ENCODE peak calls at places on chromosomes 4 and X, in six cellular contexts. U is thoracic aorta, I is breast epithelium, B is psoas muscle, O is upper lobe of right lung, K is hepatocyte. D is an unnamed sample.

GRCh38 chr4:26953770-26954423 is 93.3 kb downstream of the STIM2 start:
- DNase-seq in I (no peak), K (no peak), B (no peak), O (no peak), U (no peak), D (no peak)

GRCh38 chr4:141107927-141108326 is 25.3 kb downstream of the RNF150 start:
- DNase-seq in K (no peak), O (no peak), I (no peak), U (no peak), B (no peak), D (no peak)

GRCh38 chrX:106481341-106481740 is 130.4 kb upstream of the RADX start:
- DNase-seq in B (no peak), K (peak; percentile 79), I (no peak), O (no peak), U (no peak), D (no peak)

GRCh38 chr4:14871676-14872430 is 130.4 kb upstream of the CPEB2 start:
- DNase-seq in K (no peak), U (no peak), I (no peak), B (no peak), O (peak; percentile 69), D (no peak)

GRCh38 chr4:153084939-153085630 is 119.2 kb upstream of the TRIM2 start:
- DNase-seq in I (peak; percentile 83), B (peak; percentile 83), U (no peak), O (peak; percentile 86), K (peak; percentile 82), D (peak; percentile 94)

GRCh38 chrX:106902684-106903083 is 457 bp downstream of the RIPPLY1 start:
- DNase-seq in U (no peak), K (peak; percentile 43), B (no peak), O (no peak), I (no peak), D (no peak)

GRCh38 chr4:8820178-8821102 is 51.2 kb downstream of the HMX1 start:
- DNase-seq in K (no peak), B (no peak), I (peak; percentile 49), U (no peak), O (peak; percentile 40), D (peak; percentile 27)

GRCh38 chr4:112860731-112861377 is 188.6 kb upstream of the ANK2 start:
- DNase-seq in U (no peak), B (no peak), I (no peak), O (no peak), K (no peak), D (no peak)

GRCh38 chr4:123740236-123740635 is 343.6 kb downstream of the SPRY1 start:
- DNase-seq in O (no peak), B (no peak), I (no peak), K (no peak), U (no peak), D (no peak)

GRCh38 chrX:150567645-150568319 is 639 bp upstream of the MTM1 start:
- DNase-seq in U (no peak), I (no peak), B (no peak), O (no peak), K (no peak), D (no peak)

GRCh38 chrX:3326721-3327120 is 19.7 kb downstream of the MXRA5 start:
- DNase-seq in U (no peak), K (no peak), I (no peak), B (no peak), O (no peak), D (no peak)

GRCh38 chrX:119880552-119881437 is 9.2 kb downstream of the NDUFA1 start:
- DNase-seq in B (no peak), I (no peak), K (peak; percentile 57), U (no peak), O (no peak), D (no peak)

GRCh38 chr4:2634014-2634413 is 97.6 kb downstream of the FAM193A start:
- DNase-seq in U (no peak), O (peak; percentile 27), K (no peak), I (no peak), B (no peak), D (no peak)

GRCh38 chrX:40931921-40932320 is 153.3 kb upstream of the USP9X start:
- DNase-seq in U (no peak), K (no peak), B (no peak), I (no peak), O (no peak), D (no peak)

GRCh38 chr4:142126890-142127497 is 490.6 kb downstream of the IL15 start:
- DNase-seq in K (peak; percentile 75), U (no peak), I (no peak), O (no peak), B (no peak), D (no peak)

GRCh38 chr4:140239311-140239710 is 85.3 kb upstream of the MAML3 start:
- DNase-seq in I (no peak), K (no peak), O (no peak), U (no peak), B (no peak), D (no peak)

GRCh38 chr4:77959566-77960338 is 97.1 kb downstream of the MRPL1 start:
- DNase-seq in O (no peak), B (no peak), I (no peak), U (no peak), K (peak; percentile 70), D (no peak)

GRCh38 chr4:92658318-92658717 is 354.6 kb downstream of the GRID2 start:
- DNase-seq in I (no peak), U (no peak), O (no peak), K (no peak), B (no peak), D (no peak)

GRCh38 chr4:152480901-152481300 is 55.0 kb downstream of the FBXW7 start:
- DNase-seq in I (no peak), U (no peak), B (no peak), O (no peak), K (no peak), D (no peak)

GRCh38 chr4:44479731-44480130 is 31.1 kb upstream of the KCTD8 start:
- DNase-seq in I (no peak), K (no peak), B (no peak), O (no peak), U (no peak), D (no peak)

GRCh38 chrX:120560405-120560841 is 339 bp downstream of the CUL4B start:
- DNase-seq in O (no peak), I (no peak), K (peak; percentile 44), U (no peak), B (no peak), D (no peak)

GRCh38 chr4:177460460-177460859 is 18.2 kb upstream of the AGA start:
- DNase-seq in O (no peak), B (no peak), I (no peak), K (no peak), U (no peak), D (no peak)

GRCh38 chr4:89619230-89619962 is 217.6 kb downstream of the SNCA start:
- DNase-seq in B (no peak), I (no peak), O (no peak), K (no peak), U (no peak), D (no peak)

GRCh38 chr4:151721466-151721865 is 39.3 kb downstream of the GATB start:
- DNase-seq in B (no peak), K (no peak), U (no peak), O (no peak), I (no peak), D (no peak)

GRCh38 chrX:135625995-135626394 is 87.4 kb upstream of the CT45A1 start:
- DNase-seq in U (no peak), I (no peak), O (no peak), B (no peak), K (peak; percentile 7), D (no peak)

GRCh38 chr4:2827874-2828751 is 15.5 kb upstream of the ADD1 start:
- DNase-seq in O (peak; percentile 52), K (no peak), U (no peak), B (peak; percentile 38), I (peak; percentile 37), D (peak; percentile 24)

GRCh38 chrX:130170752-130171445 is 863 bp upstream of the RAB33A start:
- DNase-seq in O (peak; percentile 61), B (no peak), U (no peak), K (peak; percentile 36), I (no peak), D (peak; percentile 83)

GRCh38 chr4:76435689-76436176 is 704 bp downstream of the SHROOM3 start:
- DNase-seq in O (no peak), U (no peak), K (no peak), B (no peak), I (no peak), D (no peak)

GRCh38 chr4:7222521-7222920 is 30.2 kb downstream of the SORCS2 start:
- DNase-seq in O (no peak), K (no peak), U (no peak), B (no peak), I (no peak), D (peak; percentile 71)

GRCh38 chr4:185721190-185721948 is 90.6 kb downstream of the SORBS2 start:
- DNase-seq in K (peak; percentile 38), I (no peak), B (no peak), O (no peak), U (no peak), D (no peak)

GRCh38 chr4:29277381-29277780 is 1442.8 kb upstream of the PCDH7 start:
- DNase-seq in B (no peak), K (no peak), O (no peak), I (no peak), U (no peak), D (no peak)

DNA sequence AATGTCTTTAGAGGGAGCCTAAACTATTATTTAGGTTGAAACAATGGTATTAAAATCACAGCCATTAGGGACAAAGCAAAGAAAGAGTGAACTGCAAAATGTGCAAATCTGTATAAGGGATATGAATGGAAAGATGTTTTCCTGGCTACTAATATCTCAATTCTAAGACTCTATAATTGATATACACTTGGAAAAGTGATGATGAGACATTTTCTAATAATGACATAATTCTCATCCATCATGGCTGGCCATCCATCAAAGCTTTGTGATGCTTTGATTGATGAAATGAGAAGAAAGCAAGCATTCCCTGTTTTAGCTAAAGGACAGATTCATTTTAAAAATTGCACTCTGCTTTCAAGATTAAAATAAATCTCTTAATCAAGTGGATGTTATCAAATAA is 965.5 kb upstream of the IGFBP7 start:
- DNase-seq in K (no peak), O (no peak), B (no peak), U (no peak), I (no peak), D (no peak)
- H3K9me3 ChIP-seq in K (no peaks in the 10 kb centered on the region), O (no peaks in the 10 kb centered on the region), B (no peaks in the 10 kb centered on the region), U (no peaks in the 10 kb centered on the region), I (no peaks in the 10 kb centered on the region), D (no peaks in the 10 kb centered on the region)

GRCh38 chrX:288561-288991 is 7.4 kb downstream of the PLCXD1 start:
- DNase-seq in K (no peak), I (peak; percentile 43), O (peak; percentile 51), B (no peak), U (no peak), D (peak; percentile 78)
- H3K36me3 ChIP-seq in K (no peaks in the 10 kb centered on the region), I (no peaks in the 10 kb centered on the region), O (peaks cover 66% of the 10 kb centered on the region), B (no peaks in the 10 kb centered on the region), U (peaks cover 20% of the 10 kb centered on the region), D (no peaks in the 10 kb centered on the region)

DNA sequence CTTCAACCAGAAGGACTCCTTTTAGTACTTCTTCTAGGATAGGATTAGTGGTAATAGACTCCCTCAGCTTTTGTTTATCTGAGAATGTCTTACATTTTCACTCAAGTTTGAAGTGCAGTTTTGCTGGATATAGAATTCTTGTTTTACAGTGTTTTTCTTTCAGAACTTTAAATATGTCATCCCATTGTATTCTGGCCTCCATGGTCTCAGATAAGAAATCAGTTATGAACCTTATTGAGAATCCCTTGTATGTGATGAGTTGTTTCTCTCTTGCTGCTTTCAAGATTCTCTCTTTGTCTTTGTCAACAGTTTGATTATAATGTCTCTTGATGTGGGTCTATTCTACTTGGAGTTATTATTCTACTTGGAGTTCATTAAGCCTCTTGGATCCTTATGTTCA is 116.1 kb upstream of the CITED1 start:
- DNase-seq in K (no peak), I (no peak), B (no peak), U (no peak), O (no peak), D (no peak)
- H3K9me3 ChIP-seq in K (peaks cover 7% of the 10 kb centered on the region), I (peaks cover 44% of the 10 kb centered on the region), B (peaks cover 30% of the 10 kb centered on the region), U (no peaks in the 10 kb centered on the region), O (no peaks in the 10 kb centered on the region), D (no peaks in the 10 kb centered on the region)

GRCh38 chr4:87931932-87932331 is 43.6 kb upstream of the SPP1 start:
- DNase-seq in U (no peak), B (no peak), O (no peak), I (no peak), K (no peak), D (no peak)
- H3K36me3 ChIP-seq in U (no peaks in the 10 kb centered on the region), B (no peaks in the 10 kb centered on the region), O (no peaks in the 10 kb centered on the region), I (no peaks in the 10 kb centered on the region), K (no peaks in the 10 kb centered on the region), D (no peaks in the 10 kb centered on the region)

D was measured in left lung.